ENCODE peak calls at places on chromosomes 6 and 20, in six cellular contexts. One of them, this sample, is unnamed.

GRCh38 chr20:45774933-45775332 is 16.8 kb downstream of the WFDC3 start:
- DNase-seq in HCT116: no peak
- DNase-seq in breast epithelium: no peak
- DNase-seq in endothelial cell of umbilical vein: no peak
- DNase-seq in prostate gland: no peak
- DNase-seq in sigmoid colon: no peak
- DNase-seq in this sample: peak; percentile 49

GRCh38 chr6:50714487-50715379 is 1.4 kb downstream of the TFAP2D start:
- DNase-seq in HCT116: no peak
- DNase-seq in breast epithelium: no peak
- DNase-seq in endothelial cell of umbilical vein: no peak
- DNase-seq in prostate gland: no peak
- DNase-seq in sigmoid colon: no peak
- DNase-seq in this sample: no peak

GRCh38 chr20:31751126-31751525 is 12.0 kb downstream of the TPX2 start:
- DNase-seq in HCT116: no peak
- DNase-seq in breast epithelium: no peak
- DNase-seq in endothelial cell of umbilical vein: no peak
- DNase-seq in prostate gland: no peak
- DNase-seq in sigmoid colon: no peak
- DNase-seq in this sample: no peak

GRCh38 chr20:7231303-7231702 is 463.8 kb downstream of the BMP2 start:
- DNase-seq in HCT116: no peak
- DNase-seq in breast epithelium: no peak
- DNase-seq in endothelial cell of umbilical vein: no peak
- DNase-seq in prostate gland: no peak
- DNase-seq in sigmoid colon: no peak
- DNase-seq in this sample: no peak

GRCh38 chr20:51884561-51884960 is 82.2 kb upstream of the SALL4 start:
- DNase-seq in HCT116: no peak
- DNase-seq in breast epithelium: no peak
- DNase-seq in endothelial cell of umbilical vein: no peak
- DNase-seq in prostate gland: no peak
- DNase-seq in sigmoid colon: no peak
- DNase-seq in this sample: no peak

GRCh38 chr6:130215526-130215925 is 7.2 kb downstream of the SAMD3 start:
- DNase-seq in HCT116: no peak
- DNase-seq in breast epithelium: no peak
- DNase-seq in endothelial cell of umbilical vein: no peak
- DNase-seq in prostate gland: no peak
- DNase-seq in sigmoid colon: no peak
- DNase-seq in this sample: no peak

GRCh38 chr6:56226946-56227879 is 20.2 kb downstream of the COL21A1 start:
- DNase-seq in HCT116: no peak
- DNase-seq in breast epithelium: no peak
- DNase-seq in endothelial cell of umbilical vein: no peak
- DNase-seq in prostate gland: no peak
- DNase-seq in sigmoid colon: no peak
- DNase-seq in this sample: no peak

GRCh38 chr20:38725959-38726848 is 1.9 kb downstream of the SLC32A1 start:
- DNase-seq in HCT116: no peak
- DNase-seq in breast epithelium: no peak
- DNase-seq in endothelial cell of umbilical vein: peak; percentile 39
- DNase-seq in prostate gland: no peak
- DNase-seq in sigmoid colon: no peak
- DNase-seq in this sample: peak; percentile 29

GRCh38 chr6:43263314-43264178 is 20.3 kb downstream of the TTBK1 start:
- DNase-seq in HCT116: peak; percentile 51
- DNase-seq in breast epithelium: peak; percentile 81
- DNase-seq in endothelial cell of umbilical vein: peak; percentile 48
- DNase-seq in prostate gland: peak; percentile 57
- DNase-seq in sigmoid colon: peak; percentile 82
- DNase-seq in this sample: peak; percentile 88

GRCh38 chr6:137487947-137488735 is 6.1 kb downstream of the OLIG3 start:
- DNase-seq in HCT116: no peak
- DNase-seq in breast epithelium: no peak
- DNase-seq in endothelial cell of umbilical vein: no peak
- DNase-seq in prostate gland: no peak
- DNase-seq in sigmoid colon: no peak
- DNase-seq in this sample: no peak

GRCh38 chr6:42756713-42757112 is 10.8 kb upstream of the TBCC start:
- DNase-seq in HCT116: no peak
- DNase-seq in breast epithelium: no peak
- DNase-seq in endothelial cell of umbilical vein: no peak
- DNase-seq in prostate gland: no peak
- DNase-seq in sigmoid colon: no peak
- DNase-seq in this sample: no peak

GRCh38 chr6:136338486-136338885 is 48.8 kb upstream of the BCLAF1 start:
- DNase-seq in HCT116: no peak
- DNase-seq in breast epithelium: no peak
- DNase-seq in endothelial cell of umbilical vein: peak; percentile 5
- DNase-seq in prostate gland: peak; percentile 56
- DNase-seq in sigmoid colon: no peak
- DNase-seq in this sample: no peak

GRCh38 chr6:14464716-14465115 is 347.1 kb downstream of the CD83 start:
- DNase-seq in HCT116: no peak
- DNase-seq in breast epithelium: no peak
- DNase-seq in endothelial cell of umbilical vein: no peak
- DNase-seq in prostate gland: no peak
- DNase-seq in sigmoid colon: no peak
- DNase-seq in this sample: no peak

GRCh38 chr6:32462609-32463008 is 22.9 kb downstream of the HLA-DRA start:
- DNase-seq in HCT116: no peak
- DNase-seq in breast epithelium: no peak
- DNase-seq in endothelial cell of umbilical vein: no peak
- DNase-seq in prostate gland: no peak
- DNase-seq in sigmoid colon: no peak
- DNase-seq in this sample: no peak

GRCh38 chr20:34675561-34675960 is 1.3 kb downstream of the PIGU start:
- DNase-seq in HCT116: no peak
- DNase-seq in breast epithelium: no peak
- DNase-seq in endothelial cell of umbilical vein: no peak
- DNase-seq in prostate gland: no peak
- DNase-seq in sigmoid colon: no peak
- DNase-seq in this sample: no peak

GRCh38 chr6:82363368-82364086 is at the start of gene TPBG:
- DNase-seq in HCT116: peak; percentile 47
- DNase-seq in breast epithelium: peak; percentile 62
- DNase-seq in endothelial cell of umbilical vein: peak; percentile 38
- DNase-seq in prostate gland: peak; percentile 42
- DNase-seq in sigmoid colon: peak; percentile 70
- DNase-seq in this sample: peak; percentile 61

GRCh38 chr6:131839388-131839787 is 31.6 kb downstream of the ENPP1 start:
- DNase-seq in HCT116: no peak
- DNase-seq in breast epithelium: no peak
- DNase-seq in endothelial cell of umbilical vein: no peak
- DNase-seq in prostate gland: no peak
- DNase-seq in sigmoid colon: no peak
- DNase-seq in this sample: no peak

GRCh38 chr6:37008484-37009186 is 3.2 kb downstream of the FGD2 start:
- DNase-seq in HCT116: no peak
- DNase-seq in breast epithelium: no peak
- DNase-seq in endothelial cell of umbilical vein: no peak
- DNase-seq in prostate gland: no peak
- DNase-seq in sigmoid colon: no peak
- DNase-seq in this sample: no peak

GRCh38 chr6:44456070-44456965 is 68.8 kb downstream of the CDC5L start:
- DNase-seq in HCT116: peak; percentile 41
- DNase-seq in breast epithelium: no peak
- DNase-seq in endothelial cell of umbilical vein: peak; percentile 63
- DNase-seq in prostate gland: no peak
- DNase-seq in sigmoid colon: no peak
- DNase-seq in this sample: peak; percentile 34

GRCh38 chr6:157326979-157327378 is 3.7 kb upstream of the TMEM242 start:
- DNase-seq in HCT116: no peak
- DNase-seq in breast epithelium: no peak
- DNase-seq in endothelial cell of umbilical vein: no peak
- DNase-seq in prostate gland: no peak
- DNase-seq in sigmoid colon: no peak
- DNase-seq in this sample: no peak

GRCh38 chr6:157322792-157323113 is 566 bp downstream of the TMEM242 start:
- DNase-seq in HCT116: no peak
- DNase-seq in breast epithelium: no peak
- DNase-seq in endothelial cell of umbilical vein: no peak
- DNase-seq in prostate gland: no peak
- DNase-seq in sigmoid colon: no peak
- DNase-seq in this sample: no peak

GRCh38 chr6:157325069-157325805 is 1.9 kb upstream of the TMEM242 start:
- DNase-seq in HCT116: no peak
- DNase-seq in breast epithelium: no peak
- DNase-seq in endothelial cell of umbilical vein: peak; percentile 49
- DNase-seq in prostate gland: no peak
- DNase-seq in sigmoid colon: no peak
- DNase-seq in this sample: no peak

GRCh38 chr6:157323924-157324276 is 581 bp upstream of the TMEM242 start:
- DNase-seq in HCT116: peak; percentile 45
- DNase-seq in breast epithelium: peak; percentile 76
- DNase-seq in endothelial cell of umbilical vein: peak; percentile 89
- DNase-seq in prostate gland: peak; percentile 60
- DNase-seq in sigmoid colon: peak; percentile 88
- DNase-seq in this sample: peak; percentile 75

DNA sequence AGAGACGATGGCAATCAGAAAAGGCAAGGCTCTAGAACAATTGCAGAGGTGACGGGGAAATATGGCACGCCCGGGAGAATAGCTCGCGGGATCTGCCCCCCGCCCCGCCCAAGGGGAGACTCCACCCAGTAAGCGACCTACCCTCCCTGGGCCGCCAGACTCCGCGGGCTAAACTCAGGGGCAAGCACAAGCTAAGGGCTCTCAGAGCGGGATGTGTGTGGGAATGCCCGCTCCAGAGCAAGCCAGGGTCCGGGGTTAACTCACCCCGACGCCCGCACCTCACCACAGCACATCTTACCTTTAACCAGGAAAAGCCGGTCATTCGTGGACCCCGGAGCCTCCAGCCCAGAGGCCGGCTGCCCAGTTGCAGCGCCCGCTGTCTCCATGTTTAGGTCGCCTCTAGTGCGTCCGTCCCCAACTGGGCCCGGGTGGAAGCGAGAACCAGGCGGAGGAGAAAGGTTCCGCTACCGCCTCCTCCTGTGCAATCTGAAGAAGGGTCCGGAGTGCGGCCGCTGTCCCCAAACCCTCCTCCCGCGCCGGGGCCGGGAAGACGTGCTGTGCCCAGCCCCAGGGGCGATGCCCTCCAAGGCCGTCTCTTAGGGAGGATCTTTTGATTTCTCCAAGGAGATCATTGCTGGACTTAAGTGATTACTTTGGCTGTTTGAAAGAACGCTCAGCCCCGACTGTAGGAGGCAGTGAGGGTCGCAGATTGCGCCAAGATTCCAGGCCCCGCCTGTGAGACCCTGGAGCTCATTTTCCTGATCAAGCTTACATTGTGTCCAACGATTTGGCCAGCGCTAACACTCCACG is at the start of gene TMEM242:
- DNase-seq in HCT116: peak; percentile 92
- DNase-seq in breast epithelium: peak; percentile 92
- DNase-seq in endothelial cell of umbilical vein: peak; percentile 98
- DNase-seq in prostate gland: peak; percentile 84
- DNase-seq in sigmoid colon: peak; percentile 95
- DNase-seq in this sample: peak; percentile 94
- TF ChIP-seq POLR2A in HCT116: peak; percentile 90
- TF ChIP-seq POLR2A in breast epithelium: peak; percentile 75
- TF ChIP-seq POLR2A in endothelial cell of umbilical vein: peak; percentile 98
- TF ChIP-seq POLR2A in prostate gland: peak; percentile 76
- TF ChIP-seq POLR2A in sigmoid colon: peak; percentile 39
- TF ChIP-seq POLR2A in this sample: peak; percentile 96

DNA sequence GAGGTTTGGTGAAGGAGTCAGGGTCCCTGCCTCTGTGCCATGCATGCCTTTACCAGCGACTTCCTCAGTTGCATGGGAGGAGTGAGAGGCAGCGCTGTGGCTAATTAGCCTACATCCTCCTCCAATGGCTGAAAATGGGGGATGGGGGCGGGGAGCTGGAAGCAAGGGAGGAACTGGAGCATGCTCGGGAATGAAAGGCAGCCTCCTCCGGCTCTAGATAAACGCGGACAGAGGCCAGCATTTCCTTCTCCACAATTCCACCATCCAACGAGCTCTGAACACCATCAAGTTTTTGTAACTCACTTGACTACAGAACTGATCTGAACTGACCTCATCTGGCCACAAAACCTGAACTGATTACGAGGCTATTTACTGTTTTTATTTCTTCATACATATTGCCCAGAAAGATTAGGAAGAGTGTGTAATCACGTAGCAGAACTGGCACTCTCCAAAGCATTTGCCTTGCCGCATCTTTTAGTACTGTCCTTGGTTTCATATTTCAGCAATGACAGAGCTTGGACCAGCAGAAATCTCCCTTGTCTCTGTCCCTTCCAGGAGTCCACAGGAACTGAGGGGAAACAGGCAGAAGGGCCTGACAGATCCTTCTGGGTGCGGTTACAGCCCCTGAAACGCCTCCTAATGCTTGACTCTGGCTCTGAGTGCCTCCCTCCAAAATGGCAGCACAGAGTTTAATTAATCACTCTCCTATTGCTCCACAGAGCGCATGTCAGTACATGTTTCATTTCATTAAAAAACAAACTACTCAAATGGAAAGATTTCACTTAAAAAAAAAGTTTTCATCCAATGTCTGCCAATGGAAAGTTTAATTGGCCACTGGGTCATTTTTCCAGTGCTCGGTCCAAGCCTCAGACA is 58.2 kb upstream of the TRAF3IP2 start:
- DNase-seq in HCT116: no peak
- DNase-seq in breast epithelium: no peak
- DNase-seq in endothelial cell of umbilical vein: peak; percentile 38
- DNase-seq in prostate gland: no peak
- DNase-seq in sigmoid colon: peak; percentile 85
- DNase-seq in this sample: no peak
- TF ChIP-seq POLR2AphosphoS5 in HCT116: no peak
- TF ChIP-seq POLR2AphosphoS5 in breast epithelium: peak; percentile 6
- TF ChIP-seq POLR2AphosphoS5 in endothelial cell of umbilical vein: no peak
- TF ChIP-seq POLR2AphosphoS5 in prostate gland: no peak
- TF ChIP-seq POLR2AphosphoS5 in sigmoid colon: peak; percentile 48
- TF ChIP-seq POLR2AphosphoS5 in this sample: no peak

GRCh38 chr20:37230200-37230599 is 31.4 kb downstream of the GHRH start:
- DNase-seq in HCT116: no peak
- DNase-seq in breast epithelium: no peak
- DNase-seq in endothelial cell of umbilical vein: no peak
- DNase-seq in prostate gland: no peak
- DNase-seq in sigmoid colon: no peak
- DNase-seq in this sample: no peak
- TF ChIP-seq POLR2A in HCT116: no peak
- TF ChIP-seq POLR2A in breast epithelium: no peak
- TF ChIP-seq POLR2A in endothelial cell of umbilical vein: no peak
- TF ChIP-seq POLR2A in prostate gland: no peak
- TF ChIP-seq POLR2A in sigmoid colon: no peak
- TF ChIP-seq POLR2A in this sample: no peak

GRCh38 chr20:49279677-49280462 is 2.0 kb upstream of the ZNFX1 start:
- DNase-seq in HCT116: no peak
- DNase-seq in breast epithelium: no peak
- DNase-seq in endothelial cell of umbilical vein: no peak
- DNase-seq in prostate gland: no peak
- DNase-seq in sigmoid colon: no peak
- DNase-seq in this sample: no peak
- TF ChIP-seq POLR2AphosphoS5 in HCT116: peak; percentile 40
- TF ChIP-seq POLR2AphosphoS5 in breast epithelium: no peak
- TF ChIP-seq POLR2AphosphoS5 in endothelial cell of umbilical vein: no peak
- TF ChIP-seq POLR2AphosphoS5 in prostate gland: no peak
- TF ChIP-seq POLR2AphosphoS5 in sigmoid colon: no peak
- TF ChIP-seq POLR2AphosphoS5 in this sample: no peak

This sample was measured in transverse colon.